ENCODE peak calls at places on chromosomes 12 and 14, in eight cellular contexts. A is GM03348; U is T-helper 9 cell; F is glutamatergic neuron; N is dermis blood vessel endothelial cell; Q is A172; L is stimulated activated CD8-positive, alpha-beta memory T cell treated with anti-CD3 and anti-CD28 coated beads, Interleukin-4, amount 100 ng/mL, for 4 hours; E is kidney tubule cell. J is an unnamed sample.
A peak's percentile ranks its signal among the peaks of the same experiment; 100 is the strongest.

GRCh38 chr14:100603341-100604125 is 16.3 kb upstream of the BEGAIN start:
- DNase-seq in A (no peak), U (no peak), F (no peak), N (no peak), Q (no peak), L (no peak), E (no peak), J (no peak)

GRCh38 chr12:67705394-67706370 is 57.1 kb downstream of the DYRK2 start:
- DNase-seq in A (peak; percentile 49), U (no peak), F (peak; percentile 21), N (peak; percentile 23), Q (peak; percentile 88), L (no peak), E (peak; percentile 44), J (no peak)

GRCh38 chr14:67513631-67514108 is 19.4 kb upstream of the PLEKHH1 start:
- DNase-seq in A (no peak), U (no peak), F (peak; percentile 50), N (no peak), Q (no peak), L (no peak), E (peak; percentile 39), J (peak; percentile 40)

GRCh38 chr14:69711471-69712216 is 55.3 kb upstream of the SRSF5 start:
- DNase-seq in A (no peak), U (no peak), F (no peak), N (no peak), Q (no peak), L (no peak), E (no peak), J (no peak)

GRCh38 chr12:133080051-133080618 is 588 bp upstream of the ZNF140 start:
- DNase-seq in A (peak; percentile 92), U (peak; percentile 90), F (peak; percentile 97), N (peak; percentile 100), Q (peak; percentile 97), L (peak; percentile 93), E (peak; percentile 98), J (peak; percentile 98)

GRCh38 chr12:31526158-31526546 is 64.8 kb downstream of the DENND5B start:
- DNase-seq in A (no peak), U (no peak), F (no peak), N (no peak), Q (no peak), L (no peak), E (no peak), J (no peak)

GRCh38 chr12:116157845-116158267 is 119.6 kb downstream of the MED13L start:
- DNase-seq in A (no peak), U (no peak), F (no peak), N (peak; percentile 69), Q (no peak), L (no peak), E (no peak), J (no peak)

GRCh38 chr12:3795096-3795799 is 42.3 kb upstream of the CRACR2A start:
- DNase-seq in A (no peak), U (no peak), F (no peak), N (no peak), Q (peak; percentile 2), L (no peak), E (no peak), J (no peak)

GRCh38 chr14:95935228-95935822 is 58.7 kb downstream of the TUNAR start:
- DNase-seq in A (peak; percentile 28), U (no peak), F (no peak), N (peak; percentile 41), Q (peak; percentile 6), L (no peak), E (peak; percentile 32), J (no peak)

GRCh38 chr14:37318938-37319337 is 121.2 kb downstream of the MIPOL1 start:
- DNase-seq in A (no peak), U (no peak), F (no peak), N (no peak), Q (no peak), L (no peak), E (no peak), J (no peak)

GRCh38 chr14:86153480-86153879 is 623.5 kb downstream of the FLRT2 start:
- DNase-seq in A (no peak), U (no peak), F (no peak), N (no peak), Q (no peak), L (no peak), E (no peak), J (no peak)

GRCh38 chr14:76328457-76329137 is 47.3 kb upstream of the ESRRB start:
- DNase-seq in A (no peak), U (no peak), F (no peak), N (no peak), Q (no peak), L (no peak), E (no peak), J (no peak)

GRCh38 chr14:68819260-68819691 is 26.4 kb upstream of the ZFP36L1 start:
- DNase-seq in A (peak; percentile 50), U (no peak), F (no peak), N (peak; percentile 39), Q (peak; percentile 91), L (no peak), E (peak; percentile 91), J (no peak)

GRCh38 chr12:10018390-10018789 is 8.0 kb downstream of the CLEC12B start:
- DNase-seq in A (no peak), U (no peak), F (no peak), N (peak; percentile 37), Q (no peak), L (no peak), E (no peak), J (no peak)

GRCh38 chr12:122917508-122918227 is 21.7 kb upstream of the VPS37B start:
- DNase-seq in A (peak; percentile 27), U (no peak), F (no peak), N (no peak), Q (peak; percentile 77), L (no peak), E (peak; percentile 30), J (peak; percentile 70)

GRCh38 chr14:52711666-52712065 is 4.7 kb downstream of the PSMC6 start:
- DNase-seq in A (no peak), U (no peak), F (no peak), N (no peak), Q (no peak), L (no peak), E (no peak), J (no peak)

GRCh38 chr14:90750191-90750590 is 66.0 kb downstream of the TTC7B start:
- DNase-seq in A (no peak), U (no peak), F (no peak), N (no peak), Q (no peak), L (no peak), E (no peak), J (no peak)

GRCh38 chr12:49871263-49871561 is 28.3 kb upstream of the BCDIN3D start:
- DNase-seq in A (no peak), U (no peak), F (no peak), N (no peak), Q (no peak), L (no peak), E (no peak), J (no peak)

GRCh38 chr12:7832059-7832696 is 40.5 kb downstream of the SLC2A14 start:
- DNase-seq in A (peak; percentile 87), U (no peak), F (peak; percentile 17), N (peak; percentile 72), Q (peak; percentile 18), L (no peak), E (peak; percentile 62), J (peak; percentile 7)

GRCh38 chr12:96347130-96347699 is 53.0 kb downstream of the CDK17 start:
- DNase-seq in A (no peak), U (no peak), F (no peak), N (peak; percentile 45), Q (no peak), L (no peak), E (peak; percentile 19), J (no peak)

GRCh38 chr14:74950795-74951442 is 4.5 kb downstream of the PGF start:
- DNase-seq in A (no peak), U (no peak), F (no peak), N (no peak), Q (no peak), L (no peak), E (no peak), J (no peak)

GRCh38 chr12:52280319-52280795 is 5.9 kb downstream of the KRT86 start:
- DNase-seq in A (peak; percentile 87), U (no peak), F (no peak), N (peak; percentile 33), Q (peak; percentile 97), L (no peak), E (peak; percentile 99), J (no peak)

GRCh38 chr14:102666635-102667034 is 74.2 kb downstream of the RCOR1 start:
- DNase-seq in A (no peak), U (no peak), F (no peak), N (no peak), Q (no peak), L (no peak), E (no peak), J (no peak)

GRCh38 chr12:27984275-27984674 is 11.7 kb upstream of the PTHLH start:
- DNase-seq in A (peak; percentile 43), U (no peak), F (no peak), N (no peak), Q (peak; percentile 75), L (no peak), E (peak; percentile 66), J (no peak)

GRCh38 chr14:68211421-68211820 is 391.8 kb downstream of the RAD51B start:
- DNase-seq in A (no peak), U (no peak), F (no peak), N (no peak), Q (no peak), L (no peak), E (no peak), J (no peak)

GRCh38 chr14:70808402-70809237 is 693 bp downstream of the MAP3K9 start:
- DNase-seq in A (no peak), U (peak; percentile 45), F (peak; percentile 71), N (no peak), Q (no peak), L (no peak), E (peak; percentile 53), J (peak; percentile 66)

GRCh38 chr12:56836317-56836716 is 73.2 kb downstream of the HSD17B6 start:
- DNase-seq in A (peak; percentile 28), U (no peak), F (no peak), N (no peak), Q (peak; percentile 59), L (no peak), E (peak; percentile 89), J (no peak)

GRCh38 chr14:40629144-40629543 is 977.5 kb upstream of the LRFN5 start:
- DNase-seq in A (no peak), U (no peak), F (no peak), N (no peak), Q (no peak), L (no peak), E (no peak), J (no peak)

GRCh38 chr14:68975667-68976066 is 3.4 kb downstream of the ACTN1 start:
- DNase-seq in A (peak; percentile 76), U (no peak), F (no peak), N (peak; percentile 66), Q (no peak), L (no peak), E (peak; percentile 73), J (no peak)

GRCh38 chr14:104383088-104383805 is 196.3 kb upstream of the C14orf180 start:
- DNase-seq in A (no peak), U (no peak), F (peak; percentile 17), N (no peak), Q (no peak), L (no peak), E (no peak), J (no peak)

GRCh38 chr14:91337699-91338335 is 79.8 kb downstream of the CCDC88C start:
- DNase-seq in A (no peak), U (no peak), F (peak; percentile 53), N (no peak), Q (no peak), L (no peak), E (no peak), J (no peak)

GRCh38 chr12:19946549-19946948 is 421.8 kb upstream of the PDE3A start:
- DNase-seq in A (peak; percentile 88), U (no peak), F (no peak), N (peak; percentile 96), Q (peak; percentile 82), L (no peak), E (peak; percentile 69), J (no peak)

GRCh38 chr14:100611811-100612480 is 24.7 kb upstream of the BEGAIN start:
- DNase-seq in A (no peak), U (no peak), F (no peak), N (no peak), Q (no peak), L (no peak), E (no peak), J (no peak)

GRCh38 chr12:47766496-47767196 is 6.4 kb upstream of the SLC48A1 start:
- DNase-seq in A (no peak), U (no peak), F (no peak), N (no peak), Q (no peak), L (no peak), E (no peak), J (no peak)

J was measured in left colon.